ENCODE peak calls at places on chromosomes 16 and 17, in five cellular contexts. T is ELF-1; R is CD8-positive, alpha-beta memory T cell; B is activated CD8-positive, alpha-beta memory T cell treated with anti-CD3 and anti-CD28 coated beads for 4 hours; V is body of pancreas. E is an unnamed sample.

GRCh38 chr17:36629252-36629847 is 28.0 kb downstream of the MRM1 start:
- DNase-seq in T (peak; percentile 90), R (peak; percentile 69), B (peak; percentile 52), V (peak; percentile 80), E (peak; percentile 83)

GRCh38 chr17:21282231-21282630 is 2.3 kb upstream of the MAP2K3 start:
- DNase-seq in T (peak; percentile 50), R (no peak), B (no peak), V (no peak), E (no peak)

GRCh38 chr17:71975998-71976649 is 144.7 kb upstream of the SOX9 start:
- DNase-seq in T (peak; percentile 81), R (no peak), B (no peak), V (peak; percentile 54), E (no peak)

GRCh38 chr16:87945351-87946042 is 5.7 kb upstream of the BANP start:
- DNase-seq in T (peak; percentile 95), R (peak; percentile 42), B (no peak), V (peak; percentile 82), E (no peak)

GRCh38 chr16:68069511-68070248 is 15.5 kb upstream of the NFATC3 start:
- DNase-seq in T (no peak), R (no peak), B (no peak), V (peak; percentile 46), E (peak; percentile 32)

GRCh38 chr17:17535957-17536356 is 39.8 kb upstream of the RASD1 start:
- DNase-seq in T (no peak), R (no peak), B (no peak), V (peak; percentile 77), E (no peak)

GRCh38 chr17:34840758-34841157 is 120.5 kb downstream of the CCT6B start:
- DNase-seq in T (no peak), R (peak; percentile 13), B (no peak), V (no peak), E (no peak)

GRCh38 chr17:31853911-31854470 is 5.1 kb downstream of the COPRS start:
- DNase-seq in T (no peak), R (no peak), B (no peak), V (no peak), E (no peak)

GRCh38 chr17:73005360-73005759 is 87.1 kb downstream of the SLC39A11 start:
- DNase-seq in T (no peak), R (no peak), B (no peak), V (no peak), E (no peak)

GRCh38 chr17:80218391-80218790 is 1.7 kb downstream of the SGSH start:
- DNase-seq in T (no peak), R (no peak), B (no peak), V (no peak), E (no peak)

GRCh38 chr16:88669986-88670385 is 7.1 kb upstream of the MVD start:
- DNase-seq in T (no peak), R (no peak), B (no peak), V (no peak), E (no peak)

GRCh38 chr17:74810699-74811485 is 34.7 kb upstream of the NAT9 start:
- DNase-seq in T (no peak), R (no peak), B (no peak), V (no peak), E (no peak)

GRCh38 chr17:66190738-66191606 is 961 bp downstream of the CEP112 start:
- DNase-seq in T (no peak), R (peak; percentile 15), B (no peak), V (no peak), E (no peak)

GRCh38 chr17:33113281-33114010 is 121.8 kb downstream of the SPACA3 start:
- DNase-seq in T (peak; percentile 19), R (no peak), B (no peak), V (peak; percentile 18), E (no peak)

GRCh38 chr16:31141489-31142108 is 6.1 kb upstream of the PRSS8 start:
- DNase-seq in T (no peak), R (peak; percentile 12), B (no peak), V (peak; percentile 60), E (no peak)

E was measured in central memory CD8-positive, alpha-beta T cell.